ENCODE peak calls at places on chromosome 1, in seven cellular contexts. F, G, B, E, I, Z and A are unnamed samples.

GRCh38 chr1:48889088-48889487 is 112.4 kb upstream of the BEND5 start:
- DNase-seq in E (no peak), F (no peak), G (no peak), Z (no peak), I (no peak), B (no peak), A (no peak)

GRCh38 chr1:239963861-239964260 is 127.8 kb upstream of the FMN2 start:
- DNase-seq in I (no peak), Z (no peak), F (no peak), E (no peak), G (no peak), B (no peak), A (no peak)

GRCh38 chr1:157099633-157100009 is at the start of gene ETV3L:
- DNase-seq in Z (no peak), E (no peak), F (no peak), G (no peak), I (no peak), B (no peak), A (peak; percentile 86)

GRCh38 chr1:91569411-91570104 is 68.9 kb downstream of the CDC7 start:
- DNase-seq in B (no peak), G (no peak), I (no peak), Z (no peak), E (peak; percentile 84), F (no peak), A (no peak)

GRCh38 chr1:21939650-21940374 is 2.7 kb upstream of the HSPG2 start:
- DNase-seq in F (no peak), Z (no peak), G (no peak), I (peak; percentile 34), E (peak; percentile 70), B (no peak), A (no peak)

GRCh38 chr1:156495401-156496140 is 5.0 kb downstream of the MEF2D start:
- DNase-seq in F (no peak), E (no peak), G (no peak), Z (no peak), I (no peak), B (no peak), A (no peak)

GRCh38 chr1:204678721-204679455 is 6.7 kb downstream of the LRRN2 start:
- DNase-seq in Z (no peak), G (no peak), B (no peak), I (no peak), F (no peak), E (no peak), A (no peak)

GRCh38 chr1:54254055-54254454 is 54.1 kb downstream of the MRPL37 start:
- DNase-seq in Z (no peak), I (peak; percentile 72), E (no peak), B (no peak), G (no peak), F (no peak), A (no peak)

GRCh38 chr1:225354906-225355305 is 72.9 kb downstream of the LBR start:
- DNase-seq in G (no peak), B (no peak), Z (no peak), F (no peak), E (no peak), I (no peak), A (no peak)

GRCh38 chr1:61808968-61809367 is 66.7 kb downstream of the PATJ start:
- DNase-seq in E (no peak), Z (no peak), G (no peak), B (no peak), I (no peak), F (no peak), A (no peak)

GRCh38 chr1:199247891-199248290 is 609.1 kb downstream of the PTPRC start:
- DNase-seq in B (no peak), I (no peak), F (no peak), E (no peak), G (no peak), Z (no peak), A (no peak)

GRCh38 chr1:229440821-229441537 is 7.1 kb upstream of the ACTA1 start:
- DNase-seq in B (peak; percentile 57), G (no peak), I (no peak), E (no peak), F (no peak), Z (no peak), A (no peak)

GRCh38 chr1:7703321-7704213 is 67.5 kb upstream of the VAMP3 start:
- DNase-seq in G (no peak), Z (no peak), B (no peak), F (peak; percentile 15), I (peak; percentile 55), E (no peak), A (no peak)

GRCh38 chr1:214135886-214136285 is 145.1 kb upstream of the SMYD2 start:
- DNase-seq in I (no peak), B (no peak), Z (no peak), F (no peak), E (no peak), G (no peak), A (no peak)

GRCh38 chr1:234963180-234963903 is 165.3 kb downstream of the TOMM20 start:
- DNase-seq in F (peak; percentile 78), E (peak; percentile 72), Z (peak; percentile 56), B (peak; percentile 69), I (no peak), G (no peak), A (no peak)

GRCh38 chr1:1861339-1861730 is 29.6 kb downstream of the GNB1 start:
- DNase-seq in F (no peak), I (no peak), B (no peak), Z (no peak), G (no peak), E (no peak), A (no peak)

GRCh38 chr1:13513885-13514546 is at the start of gene LRRC38:
- DNase-seq in Z (no peak), G (no peak), E (no peak), B (no peak), I (no peak), F (no peak), A (no peak)

GRCh38 chr1:235077571-235078479 is 50.8 kb downstream of the TOMM20 start:
- DNase-seq in Z (no peak), E (no peak), F (no peak), I (no peak), G (no peak), B (no peak), A (no peak)

GRCh38 chr1:94905207-94905606 is 21.7 kb downstream of the CNN3 start:
- DNase-seq in G (no peak), B (no peak), Z (no peak), E (no peak), I (no peak), F (no peak), A (no peak)

GRCh38 chr1:244048566-244049141 is 2.4 kb upstream of the ZBTB18 start:
- DNase-seq in B (no peak), I (no peak), F (no peak), Z (no peak), G (no peak), E (no peak), A (no peak)

GRCh38 chr1:185813401-185813979 is 79.3 kb downstream of the HMCN1 start:
- DNase-seq in Z (no peak), I (peak; percentile 10), G (peak; percentile 48), F (no peak), B (no peak), E (peak; percentile 50), A (no peak)

GRCh38 chr1:35460796-35461195 is 96.4 kb downstream of the KIAA0319L start:
- DNase-seq in E (no peak), Z (no peak), B (no peak), G (no peak), I (no peak), F (no peak), A (no peak)

GRCh38 chr1:151255381-151255780 is 847 bp downstream of the PSMD4 start:
- DNase-seq in E (no peak), Z (no peak), I (no peak), B (no peak), G (no peak), F (no peak), A (no peak)

GRCh38 chr1:83546863-83547262 is 452.1 kb downstream of the TTLL7 start:
- DNase-seq in F (no peak), I (no peak), Z (no peak), G (no peak), B (no peak), E (no peak), A (no peak)